ENCODE peak calls at places on chromosome 18, in six cellular contexts. F is endodermal cell, O is NCI-H774, G is GM04503, K is lung microvascular endothelial cell, B is adrenal gland. A is an unnamed sample.

GRCh38 chr18:38575648-38576047 is 1010.0 kb upstream of the CELF4 start:
- DNase-seq in B (no peak), K (no peak), F (no peak), G (no peak), O (no peak), A (no peak)

GRCh38 chr18:44943201-44943881 is 262.7 kb downstream of the SETBP1 start:
- DNase-seq in K (no peak), B (no peak), O (no peak), G (peak), F (peak), A (peak)

GRCh38 chr18:78295271-78295670 is 684.3 kb upstream of the SALL3 start:
- DNase-seq in O (no peak), G (no peak), K (no peak), B (no peak), F (no peak), A (no peak)

GRCh38 chr18:27793013-27793412 is 383.9 kb downstream of the CDH2 start:
- DNase-seq in B (no peak), K (no peak), O (no peak), G (no peak), F (no peak), A (no peak)

GRCh38 chr18:76465630-76466409 is 29.2 kb downstream of the ZNF516 start:
- DNase-seq in B (no peak), F (peak), O (no peak), K (no peak), G (no peak), A (no peak)

GRCh38 chr18:4040391-4041172 is 414.5 kb downstream of the DLGAP1 start:
- DNase-seq in G (no peak), B (no peak), F (no peak), O (no peak), K (no peak), A (no peak)

GRCh38 chr18:10398571-10398970 is 55.9 kb upstream of the APCDD1 start:
- DNase-seq in B (no peak), O (no peak), G (no peak), K (no peak), F (no peak), A (no peak)

GRCh38 chr18:9434240-9434701 is 41.0 kb upstream of the RALBP1 start:
- DNase-seq in K (no peak), B (no peak), O (no peak), G (no peak), F (peak), A (no peak)

GRCh38 chr18:55738483-55739114 is 150.6 kb upstream of the TCF4 start:
- DNase-seq in F (no peak), K (no peak), O (no peak), G (no peak), B (no peak), A (no peak)

GRCh38 chr18:40208951-40209350 is 1746.1 kb upstream of the PIK3C3 start:
- DNase-seq in K (no peak), G (no peak), O (no peak), B (no peak), F (no peak), A (no peak)

GRCh38 chr18:23178661-23179081 is 43.4 kb downstream of the CABLES1 start:
- DNase-seq in K (no peak), F (no peak), B (no peak), G (no peak), O (peak), A (no peak)

GRCh38 chr18:13642440-13642827 is 83.9 kb downstream of the FAM210A start:
- DNase-seq in B (peak), O (no peak), G (no peak), F (peak), K (no peak), A (no peak)

GRCh38 chr18:6021341-6022088 is 126.2 kb upstream of the TMEM200C start:
- DNase-seq in O (no peak), F (no peak), K (no peak), G (no peak), B (no peak), A (no peak)

GRCh38 chr18:54947115-54947514 is 12.1 kb downstream of the CCDC68 start:
- DNase-seq in G (no peak), F (no peak), O (no peak), B (peak), K (peak), A (no peak)

GRCh38 chr18:38369772-38370690 is 804.4 kb upstream of the CELF4 start:
- DNase-seq in K (no peak), B (no peak), O (no peak), F (no peak), G (no peak), A (no peak)

GRCh38 chr18:66167829-66168463 is 417.1 kb downstream of the CDH7 start:
- DNase-seq in G (no peak), K (no peak), O (no peak), F (no peak), B (no peak), A (no peak)

GRCh38 chr18:31192086-31192776 is 29.6 kb upstream of the DSC1 start:
- DNase-seq in O (no peak), F (no peak), B (no peak), G (no peak), K (no peak), A (no peak)

GRCh38 chr18:25661836-25662235 is 309.9 kb upstream of the ZNF521 start:
- DNase-seq in K (no peak), O (no peak), F (no peak), B (no peak), G (no peak), A (no peak)

GRCh38 chr18:8685141-8685913 is 20.0 kb upstream of the MTCL1 start:
- DNase-seq in B (no peak), K (no peak), F (no peak), O (no peak), G (peak), A (no peak)

GRCh38 chr18:68394705-68395104 is 320.2 kb downstream of the TMX3 start:
- DNase-seq in K (no peak), O (no peak), G (no peak), F (no peak), B (no peak), A (no peak)

GRCh38 chr18:48543228-48543627 is 4.4 kb downstream of the CTIF start:
- DNase-seq in F (peak), K (no peak), O (no peak), B (peak), G (no peak), A (no peak)

GRCh38 chr18:78977627-78978271 is 1.9 kb upstream of the SALL3 start:
- DNase-seq in K (no peak), F (peak), O (no peak), B (no peak), G (no peak), A (no peak)

GRCh38 chr18:12657048-12657848 is 659 bp downstream of the SPIRE1 start:
- DNase-seq in G (no peak), B (no peak), O (peak), F (peak), K (peak), A (no peak)

GRCh38 chr18:79848294-79848578 is 50.5 kb downstream of the KCNG2 start:
- DNase-seq in B (peak), G (no peak), K (no peak), O (no peak), F (no peak), A (no peak)

GRCh38 chr18:61459896-61460295 is 126.7 kb downstream of the CDH20 start:
- DNase-seq in B (no peak), O (no peak), F (no peak), K (no peak), G (no peak), A (no peak)

GRCh38 chr18:4254840-4255239 is 200.3 kb downstream of the DLGAP1 start:
- DNase-seq in F (no peak), O (no peak), B (no peak), G (no peak), K (no peak), A (no peak)

GRCh38 chr18:62331581-62332436 is 6.7 kb downstream of the TNFRSF11A start:
- DNase-seq in G (no peak), K (peak), F (no peak), B (peak), O (no peak), A (no peak)

GRCh38 chr18:9392726-9393125 is 58.2 kb downstream of the TWSG1 start:
- DNase-seq in K (no peak), B (no peak), F (no peak), G (no peak), O (no peak), A (no peak)